ENCODE peak calls at places on chromosomes 7 and 10, in five cellular contexts. J is H1, C is HepG2, G is SK-N-SH, R is GM12878. D is an unnamed sample.

GRCh38 chr7:91288208-91288824 is 24.1 kb downstream of the FZD1 start:
- DNase-seq in J (peak), C (peak), G (no peak), R (no peak), D (peak)

GRCh38 chr7:33646992-33647391 is 258.3 kb upstream of the BMPER start:
- DNase-seq in J (no peak), C (no peak), G (no peak), R (no peak), D (no peak)

GRCh38 chr10:131743190-131744151 is 157.3 kb upstream of the PPP2R2D start:
- DNase-seq in J (no peak), C (no peak), G (peak), R (peak), D (no peak)

GRCh38 chr7:128755816-128756476 is 16.8 kb downstream of the CALU start:
- DNase-seq in J (no peak), C (no peak), G (peak), R (no peak), D (no peak)

GRCh38 chr7:157634401-157635147 is 297.8 kb downstream of the DNAJB6 start:
- DNase-seq in J (no peak), C (no peak), G (no peak), R (no peak), D (no peak)

GRCh38 chr10:115624448-115624847 is 531.3 kb downstream of the ATRNL1 start:
- DNase-seq in J (no peak), C (peak), G (no peak), R (no peak), D (no peak)

GRCh38 chr10:129511758-129512157 is 44.7 kb downstream of the MGMT start:
- DNase-seq in J (no peak), C (no peak), G (no peak), R (no peak), D (no peak)

GRCh38 chr10:75658496-75658895 is 227.1 kb downstream of the LRMDA start:
- DNase-seq in J (no peak), C (no peak), G (no peak), R (no peak), D (no peak)

GRCh38 chr7:158495780-158496179 is 91.8 kb downstream of the PTPRN2 start:
- DNase-seq in J (peak), C (peak), G (peak), R (no peak), D (no peak)

GRCh38 chr7:139720705-139721231 is 57.0 kb downstream of the HIPK2 start:
- DNase-seq in J (no peak), C (no peak), G (no peak), R (no peak), D (no peak)

GRCh38 chr7:127848241-127848640 is 183.0 kb downstream of the LRRC4 start:
- DNase-seq in J (no peak), C (no peak), G (no peak), R (no peak), D (no peak)

GRCh38 chr7:32890010-32890552 is 1.5 kb downstream of the KBTBD2 start:
- DNase-seq in J (no peak), C (peak), G (no peak), R (no peak), D (peak)

GRCh38 chr10:78433063-78433717 is 399.5 kb downstream of the RPS24 start:
- DNase-seq in J (no peak), C (no peak), G (no peak), R (no peak), D (no peak)

GRCh38 chr10:108249940-108250339 is 1085.4 kb upstream of the SORCS1 start:
- DNase-seq in J (no peak), C (no peak), G (no peak), R (no peak), D (no peak)

GRCh38 chr10:132245056-132245455 is 58.3 kb downstream of the DPYSL4 start:
- DNase-seq in J (no peak), C (no peak), G (no peak), R (no peak), D (no peak)

GRCh38 chr10:110460111-110460809 is 37.4 kb upstream of the DUSP5 start:
- DNase-seq in J (no peak), C (peak), G (peak), R (no peak), D (no peak)

GRCh38 chr7:98420966-98421612 is 20.2 kb upstream of the BAIAP2L1 start:
- DNase-seq in J (peak), C (peak), G (peak), R (no peak), D (no peak)

GRCh38 chr7:99002827-99003212 is 124.5 kb downstream of the TRRAP start:
- DNase-seq in J (no peak), C (no peak), G (no peak), R (no peak), D (no peak)

GRCh38 chr10:21507066-21507669 is 18.3 kb downstream of the SKIDA1 start:
- DNase-seq in J (no peak), C (no peak), G (no peak), R (no peak), D (no peak)

GRCh38 chr7:959271-959670 is 4.8 kb upstream of the ADAP1 start:
- DNase-seq in J (no peak), C (no peak), G (peak), R (no peak), D (no peak)

GRCh38 chr10:102509387-102509786 is 5.6 kb downstream of the SUFU start:
- DNase-seq in J (no peak), C (no peak), G (no peak), R (no peak), D (peak)

GRCh38 chr7:66950311-66950710 is 29.3 kb downstream of the TMEM248 start:
- DNase-seq in J (no peak), C (no peak), G (no peak), R (no peak), D (no peak)

GRCh38 chr10:4270116-4270515 is 485.1 kb upstream of the KLF6 start:
- DNase-seq in J (no peak), C (no peak), G (peak), R (no peak), D (no peak)

GRCh38 chr7:67692425-67692824 is 695.8 kb downstream of the TYW1 start:
- DNase-seq in J (no peak), C (no peak), G (no peak), R (no peak), D (no peak)

DNA sequence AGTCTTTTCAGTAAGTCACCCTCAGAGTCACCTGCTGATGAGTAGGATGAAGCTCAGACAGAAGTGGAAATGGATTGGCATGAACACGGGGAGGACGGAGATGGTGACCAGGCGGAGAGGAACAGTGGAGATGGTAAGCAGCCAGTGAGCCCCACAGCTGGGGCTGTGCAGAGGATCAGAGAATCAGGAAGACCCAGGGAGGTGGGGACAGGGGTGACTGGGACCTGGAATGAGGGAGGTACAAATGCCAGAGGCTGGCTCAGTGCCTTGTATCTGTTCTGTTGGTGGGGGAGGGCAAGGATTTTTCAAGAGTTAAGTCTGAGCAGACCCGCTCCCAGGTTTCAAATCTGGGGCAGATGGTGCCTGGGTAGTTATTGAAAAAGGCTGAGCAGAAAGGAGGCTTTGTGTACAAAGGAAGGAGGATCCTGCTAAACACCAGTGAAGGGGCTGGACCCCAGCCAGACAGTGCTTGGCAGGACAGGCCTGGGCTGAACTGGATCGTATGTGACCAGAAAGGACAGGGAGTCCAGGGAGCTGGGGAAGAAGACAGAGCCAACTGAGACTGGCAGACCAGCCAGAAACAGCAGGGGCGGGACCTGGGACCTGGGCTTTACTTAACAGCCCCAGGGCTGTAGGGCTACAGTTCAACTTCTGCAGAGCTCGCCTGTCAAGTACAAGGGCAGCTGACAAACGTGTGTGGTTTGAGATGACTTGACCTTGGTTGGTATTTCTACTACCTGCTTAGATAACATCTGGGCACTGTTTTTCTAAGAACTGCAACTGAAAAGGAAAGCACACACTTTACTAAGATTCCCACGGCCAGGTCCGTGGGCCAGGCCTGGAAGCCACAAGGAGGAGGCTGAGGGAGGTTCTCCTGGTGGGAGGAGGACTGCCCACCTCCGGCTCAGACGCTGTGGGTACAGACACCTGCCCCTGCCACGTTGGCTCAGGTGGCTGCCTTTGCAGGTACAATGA is 13.2 kb upstream of the FRMPD2 start:
- DNase-seq in J (no peak), C (no peak), G (peak), R (peak), D (no peak)
- H3K27ac ChIP-seq in J (no peak), C (no peak), G (no peak), R (peak), D (no peak)

GRCh38 chr7:153590571-153590970 is 461.6 kb upstream of the DPP6 start:
- DNase-seq in J (no peak), C (no peak), G (no peak), R (no peak), D (no peak)
- TF ChIP-seq GABPA in J (no peak), C (no peak), G (no peak), R (no peak), D (no peak)

GRCh38 chr10:1715821-1716220 is 21.5 kb downstream of the ADARB2 start:
- DNase-seq in J (peak), C (no peak), G (no peak), R (peak), D (no peak)
- H3K27ac ChIP-seq in J (no peak), C (no peak), G (no peak), R (no peak), D (no peak)

DNA sequence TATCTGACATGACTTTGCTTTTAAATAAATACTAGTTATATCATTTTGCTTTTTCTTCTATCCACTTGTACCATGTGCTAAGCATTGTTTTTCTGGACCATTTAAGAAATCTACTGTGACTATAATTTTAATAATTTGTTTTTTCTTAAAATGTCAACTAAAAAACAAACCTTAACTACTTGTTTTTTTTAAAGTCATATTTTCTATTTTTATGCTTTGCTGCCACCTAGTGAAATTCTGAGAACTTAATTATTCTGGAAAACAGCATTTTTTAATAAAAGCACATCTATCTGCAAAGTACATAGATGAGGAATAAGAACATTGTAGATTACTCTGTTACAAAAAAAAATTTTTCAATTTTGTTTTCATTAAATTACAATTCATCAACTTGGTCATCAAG is 47.4 kb downstream of the ORC5 start:
- DNase-seq in J (no peak), C (no peak), G (peak), R (no peak), D (no peak)
- TF ChIP-seq GABPA in J (no peak), C (no peak), G (no peak), R (no peak), D (no peak)

GRCh38 chr7:133477786-133478185 is 224.9 kb downstream of the EXOC4 start:
- DNase-seq in J (no peak), C (no peak), G (no peak), R (no peak), D (no peak)

GRCh38 chr7:133478591-133479135 is 225.8 kb downstream of the EXOC4 start:
- DNase-seq in J (no peak), C (no peak), G (no peak), R (no peak), D (no peak)

GRCh38 chr7:133480868-133481267 is 228.0 kb downstream of the EXOC4 start:
- DNase-seq in J (no peak), C (no peak), G (no peak), R (no peak), D (no peak)

GRCh38 chr7:133479456-133480097 is 226.7 kb downstream of the EXOC4 start:
- DNase-seq in J (no peak), C (no peak), G (no peak), R (no peak), D (no peak)

GRCh38 chr7:133475655-133476054 is 222.8 kb downstream of the EXOC4 start:
- DNase-seq in J (no peak), C (no peak), G (no peak), R (no peak), D (no peak)
- H3K27ac ChIP-seq in J (no peak), C (no peak), G (no peak), R (no peak), D (no peak)

DNA sequence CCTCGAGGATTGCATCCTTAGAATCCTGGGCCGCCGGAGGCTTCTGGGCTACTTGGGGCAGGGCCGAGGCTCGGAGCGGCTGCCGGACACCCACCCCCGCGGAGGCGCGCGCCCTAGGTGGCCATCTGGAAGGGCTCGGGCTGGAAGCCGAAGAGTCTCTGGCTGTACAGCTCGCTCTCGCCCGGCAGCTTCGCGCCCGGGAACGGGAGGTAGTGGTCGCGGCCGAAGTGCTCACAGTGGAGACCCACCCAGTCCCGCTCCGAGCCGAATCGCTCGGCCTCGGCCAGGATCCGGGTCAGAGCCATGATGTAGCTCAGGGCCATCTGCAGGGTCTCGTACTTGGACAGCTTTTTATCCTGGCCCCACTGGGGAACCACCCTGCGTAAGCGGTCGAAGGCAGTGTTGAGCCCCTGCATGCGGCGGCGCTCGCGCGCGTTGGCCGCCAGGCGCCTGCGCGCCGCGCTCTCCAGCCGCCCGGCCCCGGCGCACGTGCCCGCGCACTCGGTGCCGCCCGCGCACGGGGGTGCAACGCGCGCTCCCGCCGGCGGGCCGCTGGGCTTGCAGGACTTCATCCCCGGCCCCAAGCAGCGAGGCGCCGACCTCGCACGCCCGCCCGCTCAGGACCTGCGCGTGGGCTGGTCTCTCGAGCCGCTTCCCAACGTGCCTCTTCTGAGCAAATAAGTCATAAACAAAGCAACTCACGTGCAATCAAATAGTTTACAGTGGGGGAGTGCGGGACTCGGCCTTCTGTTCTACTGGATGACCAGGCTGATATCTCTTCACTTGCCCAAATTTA is 609 bp downstream of the ATOH7 start:
- DNase-seq in J (peak), C (peak), G (peak), R (no peak), D (peak)
- TF ChIP-seq GABPA in J (no peak), C (no peak), G (no peak), R (no peak), D (no peak)

DNA sequence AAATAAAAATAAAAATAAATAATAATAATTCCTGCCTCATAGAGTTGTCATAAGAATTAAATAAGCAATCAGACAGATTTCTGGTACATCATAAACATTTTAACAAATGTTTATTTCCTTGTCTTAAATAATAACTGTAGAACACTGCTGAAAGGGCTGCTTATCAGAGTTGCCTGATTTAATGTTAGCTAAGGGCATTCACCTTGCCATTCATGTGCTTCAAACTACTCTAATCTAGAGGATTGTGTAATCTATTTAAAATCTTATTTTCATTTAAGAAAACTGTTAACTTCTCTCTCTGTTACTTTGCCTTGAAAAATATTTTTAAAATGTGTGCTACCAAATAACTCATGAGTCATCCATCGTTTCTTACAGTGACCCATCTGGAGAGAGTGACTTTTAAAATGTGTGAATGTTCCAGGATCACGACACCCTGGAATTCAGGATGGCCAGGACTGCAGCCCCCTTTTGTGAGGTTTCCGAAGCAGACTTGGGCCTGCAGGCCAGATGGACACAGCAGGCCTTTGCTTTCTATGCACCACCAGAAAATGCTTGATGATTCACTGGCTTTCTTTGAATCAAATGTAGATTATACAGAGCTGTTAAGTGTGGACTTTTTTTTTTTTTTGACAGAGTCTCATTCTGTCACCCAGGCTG is 109.1 kb upstream of the TNS3 start:
- DNase-seq in J (no peak), C (no peak), G (no peak), R (no peak), D (no peak)
- H3K27ac ChIP-seq in J (no peak), C (no peak), G (peak), R (no peak), D (no peak)

GRCh38 chr7:43465581-43466554 is 117.0 kb upstream of the STK17A start:
- DNase-seq in J (peak), C (no peak), G (peak), R (no peak), D (no peak)
- TF ChIP-seq GABPA in J (no peak), C (no peak), G (no peak), R (no peak), D (no peak)

GRCh38 chr7:95716357-95717122 is 55.8 kb upstream of the DYNC1I1 start:
- DNase-seq in J (no peak), C (peak), G (no peak), R (no peak), D (no peak)
- H3K27ac ChIP-seq in J (no peak), C (no peak), G (no peak), R (no peak), D (no peak)

GRCh38 chr7:72334733-72335132 is 77.4 kb downstream of the CALN1 start:
- DNase-seq in J (no peak), C (no peak), G (no peak), R (no peak), D (no peak)

GRCh38 chr7:72336887-72337821 is 75.0 kb downstream of the CALN1 start:
- DNase-seq in J (peak), C (no peak), G (peak), R (no peak), D (no peak)

GRCh38 chr7:72335561-72336381 is 76.4 kb downstream of the CALN1 start:
- DNase-seq in J (peak), C (no peak), G (peak), R (no peak), D (no peak)

GRCh38 chr7:72336382-72336886 is 75.7 kb downstream of the CALN1 start:
- DNase-seq in J (peak), C (no peak), G (peak), R (no peak), D (no peak)

GRCh38 chr7:72334066-72334465 is 78.1 kb downstream of the CALN1 start:
- DNase-seq in J (peak), C (no peak), G (peak), R (no peak), D (no peak)
- TF ChIP-seq GABPA in J (no peak), C (no peak), G (no peak), R (no peak), D (no peak)